ENCODE peak calls at places on chromosomes 12 and 14, in seven cellular contexts. Y is CD8-positive, alpha-beta memory T cell; G is substantia nigra; F is psoas muscle; I is heart right ventricle; C is cardiac muscle cell; P is H9. T is an unnamed sample.
A peak's percentile ranks its signal among the peaks of the same experiment; 100 is the strongest.

GRCh38 chr12:30691122-30691879 is 4.4 kb downstream of the IPO8 start:
- DNase-seq in Y (no peak), G (no peak), F (peak; percentile 18), I (no peak), C (peak; percentile 32), P (no peak), T (no peak)

GRCh38 chr12:75877588-75878381 is 153.8 kb downstream of the PHLDA1 start:
- DNase-seq in Y (no peak), G (no peak), F (no peak), I (no peak), C (peak; percentile 35), P (no peak), T (no peak)

GRCh38 chr12:51888316-51889215 is 663 bp downstream of the ANKRD33 start:
- DNase-seq in Y (no peak), G (no peak), F (no peak), I (no peak), C (no peak), P (no peak), T (no peak)

GRCh38 chr12:127886821-127887220 is 380.1 kb upstream of the TMEM132C start:
- DNase-seq in Y (no peak), G (no peak), F (no peak), I (no peak), C (no peak), P (no peak), T (no peak)

GRCh38 chr14:27485193-27485592 is 887.4 kb upstream of the NOVA1 start:
- DNase-seq in Y (no peak), G (no peak), F (no peak), I (no peak), C (no peak), P (no peak), T (no peak)

GRCh38 chr14:78356406-78356805 is 186.2 kb downstream of the NRXN3 start:
- DNase-seq in Y (no peak), G (peak; percentile 4), F (no peak), I (no peak), C (no peak), P (no peak), T (no peak)

GRCh38 chr14:74919421-74920165 is 3.5 kb downstream of the RPS6KL1 start:
- DNase-seq in Y (no peak), G (no peak), F (no peak), I (no peak), C (no peak), P (no peak), T (no peak)

GRCh38 chr14:90109858-90110257 is 48.1 kb downstream of the KCNK13 start:
- DNase-seq in Y (no peak), G (no peak), F (no peak), I (no peak), C (no peak), P (peak; percentile 67), T (no peak)

GRCh38 chr14:78721756-78722455 is 551.7 kb downstream of the NRXN3 start:
- DNase-seq in Y (no peak), G (no peak), F (no peak), I (no peak), C (no peak), P (no peak), T (no peak)

GRCh38 chr12:30862486-30862885 is 64.1 kb upstream of the TSPAN11 start:
- DNase-seq in Y (no peak), G (no peak), F (no peak), I (peak; percentile 63), C (peak; percentile 28), P (no peak), T (no peak)

GRCh38 chr12:6958609-6959375 is 7.6 kb downstream of the PTPN6 start:
- DNase-seq in Y (peak; percentile 88), G (no peak), F (peak; percentile 30), I (no peak), C (no peak), P (no peak), T (peak; percentile 51)

GRCh38 chr12:26845984-26846383 is 13.0 kb upstream of the ITPR2 start:
- DNase-seq in Y (no peak), G (no peak), F (no peak), I (no peak), C (peak; percentile 56), P (no peak), T (no peak)

GRCh38 chr12:49903700-49904423 is at the start of gene FAIM2:
- DNase-seq in Y (peak; percentile 57), G (peak; percentile 90), F (peak; percentile 68), I (peak; percentile 72), C (no peak), P (peak; percentile 62), T (no peak)

GRCh38 chr12:34290191-34290995 is 268.1 kb downstream of the ALG10 start:
- DNase-seq in Y (no peak), G (no peak), F (no peak), I (no peak), C (no peak), P (no peak), T (no peak)

GRCh38 chr12:53414756-53415417 is 8.8 kb upstream of the AMHR2 start:
- DNase-seq in Y (no peak), G (no peak), F (no peak), I (no peak), C (no peak), P (no peak), T (no peak)

GRCh38 chr12:4037747-4038312 is 164.6 kb upstream of the PARP11 start:
- DNase-seq in Y (no peak), G (no peak), F (no peak), I (no peak), C (peak; percentile 57), P (no peak), T (no peak)

GRCh38 chr14:104436047-104436531 is 143.5 kb upstream of the C14orf180 start:
- DNase-seq in Y (peak; percentile 38), G (no peak), F (peak; percentile 70), I (peak; percentile 86), C (peak; percentile 40), P (peak; percentile 75), T (peak; percentile 55)

GRCh38 chr14:51576899-51577298 is 74.8 kb upstream of the FRMD6 start:
- DNase-seq in Y (no peak), G (no peak), F (no peak), I (no peak), C (no peak), P (no peak), T (no peak)

GRCh38 chr12:42475055-42475454 is 114.5 kb downstream of the PRICKLE1 start:
- DNase-seq in Y (no peak), G (no peak), F (no peak), I (no peak), C (no peak), P (no peak), T (no peak)

GRCh38 chr12:45756666-45757065 is 27.2 kb downstream of the ARID2 start:
- DNase-seq in Y (no peak), G (no peak), F (no peak), I (no peak), C (no peak), P (no peak), T (no peak)

GRCh38 chr12:11762723-11763326 is 113.4 kb downstream of the ETV6 start:
- DNase-seq in Y (no peak), G (no peak), F (no peak), I (no peak), C (no peak), P (no peak), T (no peak)

GRCh38 chr12:92089559-92089958 is 56.1 kb downstream of the BTG1 start:
- DNase-seq in Y (no peak), G (no peak), F (no peak), I (no peak), C (no peak), P (no peak), T (no peak)

GRCh38 chr14:71472281-71472960 is 459.8 kb upstream of the RGS6 start:
- DNase-seq in Y (no peak), G (no peak), F (no peak), I (no peak), C (no peak), P (no peak), T (no peak)

GRCh38 chr12:75656650-75657049 is 145.2 kb upstream of the KRR1 start:
- DNase-seq in Y (no peak), G (no peak), F (no peak), I (no peak), C (no peak), P (no peak), T (no peak)

GRCh38 chr12:63764481-63764880 is 15.2 kb upstream of the RXYLT1 start:
- DNase-seq in Y (no peak), G (no peak), F (no peak), I (no peak), C (no peak), P (peak; percentile 34), T (no peak)

GRCh38 chr14:67622675-67623074 is 3.0 kb downstream of the ARG2 start:
- DNase-seq in Y (no peak), G (peak; percentile 36), F (no peak), I (no peak), C (peak; percentile 86), P (peak; percentile 73), T (no peak)

DNA sequence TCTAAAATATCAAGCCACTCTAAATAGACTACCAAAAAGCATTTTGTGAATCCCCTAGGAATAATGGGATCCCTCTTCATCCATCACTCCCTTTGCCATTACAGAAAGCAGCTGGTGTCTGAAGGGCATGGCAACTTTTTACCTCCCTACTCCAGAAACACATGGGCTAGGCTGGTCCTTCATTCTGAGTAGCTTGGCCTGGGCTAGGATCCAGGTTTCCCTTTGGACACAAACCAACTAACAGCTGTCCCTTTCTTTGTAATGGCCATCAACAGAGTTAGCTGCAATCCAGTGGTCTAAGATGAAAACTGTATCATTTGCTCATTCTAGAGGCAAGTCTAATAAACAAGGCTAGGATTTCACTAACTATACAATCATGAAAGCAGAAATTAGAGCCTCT is 7.4 kb downstream of the GRIN2B start:
- DNase-seq in Y (no peak), G (no peak), F (no peak), I (no peak), C (no peak), P (no peak), T (no peak)
- H3K27ac ChIP-seq in Y (no peak overlapping the region), G (no peak overlapping the region), F (no peak overlapping the region), I (no peak overlapping the region), C (no peak overlapping the region), P (no peak overlapping the region), T (no peak overlapping the region)

DNA sequence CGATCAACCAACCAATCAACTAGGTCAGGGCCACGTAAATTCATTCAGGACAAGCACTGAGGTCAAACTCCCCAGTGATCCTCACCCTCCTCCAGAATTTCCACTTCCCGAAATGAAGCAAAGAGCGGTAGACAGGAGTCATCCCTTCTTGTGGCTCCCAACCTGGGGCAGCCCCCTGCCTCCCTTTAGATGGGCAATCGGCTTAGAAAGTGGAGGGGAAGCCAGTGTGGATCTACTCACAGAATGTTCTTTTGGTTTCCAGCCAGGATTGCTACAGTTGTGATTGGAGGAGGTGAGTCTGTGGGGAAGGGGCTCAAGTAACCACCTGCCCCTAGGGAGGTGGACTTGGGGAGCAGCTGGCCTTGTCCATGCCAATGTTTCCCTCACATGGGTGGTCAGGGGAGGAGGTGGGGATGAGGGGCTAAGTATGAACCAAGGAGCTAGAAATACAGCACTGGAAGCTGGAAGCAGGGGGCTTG is 4.1 kb downstream of the IFI27 start:
- DNase-seq in Y (no peak), G (no peak), F (no peak), I (no peak), C (no peak), P (peak; percentile 5), T (no peak)
- H3K27ac ChIP-seq in Y (no peak overlapping the region), G (no peak overlapping the region), F (peak overlapping the region; percentile 2), I (peak overlapping the region; percentile 20), C (no peak overlapping the region), P (no peak overlapping the region), T (peak overlapping the region; percentile 41)

GRCh38 chr12:89179983-89180382 is 172.3 kb downstream of the DUSP6 start:
- DNase-seq in Y (no peak), G (no peak), F (no peak), I (no peak), C (no peak), P (no peak), T (no peak)
- H3K27ac ChIP-seq in Y (no peak overlapping the region), G (no peak overlapping the region), F (no peak overlapping the region), I (peak overlapping the region; percentile 10), C (no peak overlapping the region), P (no peak overlapping the region), T (no peak overlapping the region)

GRCh38 chr12:121750507-121750955 is 38.0 kb downstream of the TMEM120B start:
- DNase-seq in Y (peak; percentile 54), G (no peak), F (no peak), I (no peak), C (no peak), P (no peak), T (no peak)
- H3K27ac ChIP-seq in Y (peak overlapping the region; percentile 16), G (no peak overlapping the region), F (no peak overlapping the region), I (no peak overlapping the region), C (no peak overlapping the region), P (no peak overlapping the region), T (no peak overlapping the region)

T was measured in Peyer's patch.